ENCODE peak calls at places on chromosome 12, in five cellular contexts. One of them, this sample, is unnamed.

GRCh38 chr12:68375701-68376469 is 43.7 kb upstream of the MDM1 start:
- DNase-seq in fibroblast of lung: peak; percentile 62
- DNase-seq in psoas muscle: no peak
- DNase-seq in ovary: no peak
- DNase-seq in AG09309: no peak
- DNase-seq in this sample: peak; percentile 75

GRCh38 chr12:132583736-132584135 is 26.6 kb downstream of the LRCOL1 start:
- DNase-seq in fibroblast of lung: no peak
- DNase-seq in psoas muscle: peak; percentile 15
- DNase-seq in ovary: no peak
- DNase-seq in AG09309: no peak
- DNase-seq in this sample: no peak

GRCh38 chr12:131773582-131774221 is 54.5 kb upstream of the MMP17 start:
- DNase-seq in fibroblast of lung: no peak
- DNase-seq in psoas muscle: no peak
- DNase-seq in ovary: peak; percentile 28
- DNase-seq in AG09309: no peak
- DNase-seq in this sample: no peak

GRCh38 chr12:98644433-98644711 is 216 bp downstream of the IKBIP start:
- DNase-seq in fibroblast of lung: no peak
- DNase-seq in psoas muscle: no peak
- DNase-seq in ovary: no peak
- DNase-seq in AG09309: peak; percentile 7
- DNase-seq in this sample: peak; percentile 60

GRCh38 chr12:3578557-3578956 is 87.6 kb downstream of the PRMT8 start:
- DNase-seq in fibroblast of lung: no peak
- DNase-seq in psoas muscle: no peak
- DNase-seq in ovary: no peak
- DNase-seq in AG09309: no peak
- DNase-seq in this sample: no peak

GRCh38 chr12:2550470-2551090 is 244.2 kb upstream of the FKBP4 start:
- DNase-seq in fibroblast of lung: no peak
- DNase-seq in psoas muscle: no peak
- DNase-seq in ovary: no peak
- DNase-seq in AG09309: no peak
- DNase-seq in this sample: no peak

GRCh38 chr12:44286336-44286735 is 450.5 kb downstream of the TMEM117 start:
- DNase-seq in fibroblast of lung: peak; percentile 71
- DNase-seq in psoas muscle: no peak
- DNase-seq in ovary: no peak
- DNase-seq in AG09309: peak; percentile 18
- DNase-seq in this sample: peak; percentile 51

GRCh38 chr12:132460571-132460970 is 29.4 kb upstream of the FBRSL1 start:
- DNase-seq in fibroblast of lung: no peak
- DNase-seq in psoas muscle: no peak
- DNase-seq in ovary: no peak
- DNase-seq in AG09309: no peak
- DNase-seq in this sample: no peak

GRCh38 chr12:9730591-9730990 is 2.3 kb downstream of the CLECL1 start:
- DNase-seq in fibroblast of lung: no peak
- DNase-seq in psoas muscle: no peak
- DNase-seq in ovary: no peak
- DNase-seq in AG09309: no peak
- DNase-seq in this sample: no peak

GRCh38 chr12:65824314-65824563 is at the start of gene HMGA2:
- DNase-seq in fibroblast of lung: no peak
- DNase-seq in psoas muscle: peak; percentile 19
- DNase-seq in ovary: peak; percentile 47
- DNase-seq in AG09309: peak; percentile 50
- DNase-seq in this sample: peak; percentile 96

GRCh38 chr12:41531147-41531829 is 343.2 kb downstream of the PDZRN4 start:
- DNase-seq in fibroblast of lung: no peak
- DNase-seq in psoas muscle: peak; percentile 75
- DNase-seq in ovary: peak; percentile 37
- DNase-seq in AG09309: no peak
- DNase-seq in this sample: no peak

GRCh38 chr12:48999371-49000131 is at the start of gene DDN:
- DNase-seq in fibroblast of lung: peak; percentile 52
- DNase-seq in psoas muscle: peak; percentile 65
- DNase-seq in ovary: no peak
- DNase-seq in AG09309: no peak
- DNase-seq in this sample: peak; percentile 67

GRCh38 chr12:58167622-58168021 is 226.3 kb downstream of the ATP23 start:
- DNase-seq in fibroblast of lung: no peak
- DNase-seq in psoas muscle: no peak
- DNase-seq in ovary: no peak
- DNase-seq in AG09309: no peak
- DNase-seq in this sample: no peak

GRCh38 chr12:54051916-54052744 is 1.5 kb upstream of the HOXC4 start:
- DNase-seq in fibroblast of lung: no peak
- DNase-seq in psoas muscle: no peak
- DNase-seq in ovary: peak; percentile 45
- DNase-seq in AG09309: peak; percentile 17
- DNase-seq in this sample: no peak

GRCh38 chr12:122023339-122024131 is 1.9 kb downstream of the BCL7A start:
- DNase-seq in fibroblast of lung: peak; percentile 64
- DNase-seq in psoas muscle: peak; percentile 73
- DNase-seq in ovary: peak; percentile 85
- DNase-seq in AG09309: peak; percentile 27
- DNase-seq in this sample: peak; percentile 91

GRCh38 chr12:49052451-49053208 is 8.0 kb downstream of the KMT2D start:
- DNase-seq in fibroblast of lung: no peak
- DNase-seq in psoas muscle: no peak
- DNase-seq in ovary: no peak
- DNase-seq in AG09309: no peak
- DNase-seq in this sample: no peak

GRCh38 chr12:110776410-110776809 is 33.7 kb upstream of the PPP1CC start:
- DNase-seq in fibroblast of lung: no peak
- DNase-seq in psoas muscle: no peak
- DNase-seq in ovary: no peak
- DNase-seq in AG09309: no peak
- DNase-seq in this sample: no peak

GRCh38 chr12:77049767-77050353 is 15.5 kb downstream of the E2F7 start:
- DNase-seq in fibroblast of lung: peak; percentile 66
- DNase-seq in psoas muscle: no peak
- DNase-seq in ovary: no peak
- DNase-seq in AG09309: no peak
- DNase-seq in this sample: peak; percentile 39

GRCh38 chr12:124904306-124905098 is 9.9 kb downstream of the UBC start:
- DNase-seq in fibroblast of lung: peak; percentile 92
- DNase-seq in psoas muscle: peak; percentile 88
- DNase-seq in ovary: peak; percentile 91
- DNase-seq in AG09309: peak; percentile 86
- DNase-seq in this sample: peak; percentile 99

GRCh38 chr12:30546121-30546520 is 149.5 kb downstream of the IPO8 start:
- DNase-seq in fibroblast of lung: no peak
- DNase-seq in psoas muscle: no peak
- DNase-seq in ovary: no peak
- DNase-seq in AG09309: no peak
- DNase-seq in this sample: no peak

GRCh38 chr12:46154221-46154975 is 114.4 kb downstream of the SLC38A1 start:
- DNase-seq in fibroblast of lung: peak; percentile 72
- DNase-seq in psoas muscle: no peak
- DNase-seq in ovary: no peak
- DNase-seq in AG09309: peak; percentile 25
- DNase-seq in this sample: peak; percentile 60

GRCh38 chr12:49483621-49484020 is 55.2 kb upstream of the KCNH3 start:
- DNase-seq in fibroblast of lung: peak; percentile 69
- DNase-seq in psoas muscle: no peak
- DNase-seq in ovary: no peak
- DNase-seq in AG09309: no peak
- DNase-seq in this sample: no peak

GRCh38 chr12:32265920-32266319 is 133.4 kb upstream of the FGD4 start:
- DNase-seq in fibroblast of lung: no peak
- DNase-seq in psoas muscle: no peak
- DNase-seq in ovary: no peak
- DNase-seq in AG09309: no peak
- DNase-seq in this sample: peak; percentile 35

GRCh38 chr12:76711241-76711640 is 52.7 kb upstream of the ZDHHC17 start:
- DNase-seq in fibroblast of lung: peak; percentile 34
- DNase-seq in psoas muscle: no peak
- DNase-seq in ovary: no peak
- DNase-seq in AG09309: no peak
- DNase-seq in this sample: no peak

GRCh38 chr12:113136128-113136989 is 798 bp upstream of the RASAL1 start:
- DNase-seq in fibroblast of lung: no peak
- DNase-seq in psoas muscle: no peak
- DNase-seq in ovary: no peak
- DNase-seq in AG09309: no peak
- DNase-seq in this sample: no peak

GRCh38 chr12:109870648-109871047 is 9.7 kb downstream of the GLTP start:
- DNase-seq in fibroblast of lung: peak; percentile 50
- DNase-seq in psoas muscle: no peak
- DNase-seq in ovary: no peak
- DNase-seq in AG09309: no peak
- DNase-seq in this sample: no peak

GRCh38 chr12:93199831-93200236 is 177.9 kb upstream of the NUDT4 start:
- DNase-seq in fibroblast of lung: peak; percentile 72
- DNase-seq in psoas muscle: no peak
- DNase-seq in ovary: no peak
- DNase-seq in AG09309: no peak
- DNase-seq in this sample: peak; percentile 50

GRCh38 chr12:15131462-15131861 is 89.8 kb downstream of the RERG start:
- DNase-seq in fibroblast of lung: peak; percentile 54
- DNase-seq in psoas muscle: no peak
- DNase-seq in ovary: no peak
- DNase-seq in AG09309: peak; percentile 13
- DNase-seq in this sample: peak; percentile 84

GRCh38 chr12:68227356-68227755 is 1.7 kb upstream of the IL26 start:
- DNase-seq in fibroblast of lung: no peak
- DNase-seq in psoas muscle: no peak
- DNase-seq in ovary: no peak
- DNase-seq in AG09309: no peak
- DNase-seq in this sample: no peak

GRCh38 chr12:72267974-72268373 is 4.2 kb upstream of the TRHDE start:
- DNase-seq in fibroblast of lung: peak; percentile 53
- DNase-seq in psoas muscle: no peak
- DNase-seq in ovary: no peak
- DNase-seq in AG09309: no peak
- DNase-seq in this sample: no peak
- TF ChIP-seq CTCF in fibroblast of lung: peak; percentile 40
- TF ChIP-seq CTCF in psoas muscle: no peak
- TF ChIP-seq CTCF in ovary: no peak
- TF ChIP-seq CTCF in AG09309: peak; percentile 44
- TF ChIP-seq CTCF in this sample: peak; percentile 47

DNA sequence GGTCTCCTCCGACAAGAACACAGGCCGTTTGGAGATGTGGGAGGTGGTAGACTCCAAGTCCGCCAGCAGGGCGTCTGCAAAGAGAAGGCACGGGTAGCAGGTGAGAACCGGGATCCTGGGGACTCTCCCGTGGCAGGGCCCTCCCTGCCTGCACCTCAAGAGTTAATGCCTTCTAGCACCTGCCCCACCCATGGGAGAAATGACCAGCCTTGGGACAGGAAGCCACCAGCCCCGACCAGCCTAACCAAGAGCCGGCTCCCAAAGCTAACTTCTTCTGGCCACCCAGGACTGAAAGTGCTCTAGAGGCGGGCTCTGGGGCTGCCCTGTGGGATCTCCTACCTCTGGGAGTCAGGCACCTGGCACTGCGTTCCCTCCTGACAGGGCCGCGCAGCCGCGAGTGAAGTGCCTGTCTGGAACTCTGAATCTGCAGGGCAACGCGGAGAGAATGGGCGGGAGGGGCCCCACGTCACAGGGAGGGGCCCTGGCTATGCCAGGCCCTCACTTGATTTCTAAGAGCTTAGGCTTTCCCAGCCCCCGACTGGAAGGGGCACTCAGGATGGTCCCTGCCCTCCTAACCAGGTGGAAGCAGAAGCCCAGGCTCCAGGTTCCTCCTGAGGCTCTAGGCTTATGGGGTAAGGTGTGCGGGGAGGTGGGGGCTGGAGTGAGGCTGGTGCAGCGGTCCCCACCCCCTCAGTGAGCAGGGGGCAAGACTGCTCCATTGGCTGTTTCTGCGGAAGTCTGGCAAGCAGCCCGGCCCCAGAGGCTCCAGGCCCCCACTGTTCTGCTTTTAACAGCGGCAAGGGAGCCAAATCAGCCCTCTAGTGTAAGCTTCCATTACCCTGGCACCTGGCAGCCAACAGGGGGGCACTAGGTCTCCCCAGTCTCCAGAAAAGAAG is 23.6 kb upstream of the RPLP0 start:
- DNase-seq in fibroblast of lung: no peak
- DNase-seq in psoas muscle: peak; percentile 47
- DNase-seq in ovary: no peak
- DNase-seq in AG09309: no peak
- DNase-seq in this sample: no peak
- H3K4me3 ChIP-seq in fibroblast of lung: no peak overlapping the region
- H3K4me3 ChIP-seq in psoas muscle: no peak overlapping the region
- H3K4me3 ChIP-seq in ovary: no peak overlapping the region
- H3K4me3 ChIP-seq in AG09309: no peak overlapping the region
- H3K4me3 ChIP-seq in this sample: no peak overlapping the region

DNA sequence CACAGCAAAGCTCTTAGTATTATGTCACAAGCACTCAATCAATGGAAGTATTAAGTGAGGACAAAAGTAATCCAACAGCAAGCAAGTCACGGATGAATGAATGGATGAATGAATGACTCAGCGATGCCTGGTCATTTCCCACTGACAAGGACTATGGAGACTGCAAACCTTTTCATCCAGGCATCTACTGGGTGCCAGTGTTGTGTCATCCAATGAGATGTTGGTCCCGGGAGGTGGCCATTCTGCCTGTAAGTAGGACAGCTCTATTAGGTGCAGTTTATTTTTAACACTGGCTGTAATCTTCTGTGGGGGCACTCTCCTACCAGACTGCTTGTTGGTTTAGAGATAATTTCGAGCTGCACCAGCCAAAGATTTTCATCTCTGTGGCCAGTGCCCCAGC is 39.4 kb downstream of the STAB2 start:
- DNase-seq in fibroblast of lung: no peak
- DNase-seq in psoas muscle: peak; percentile 44
- DNase-seq in ovary: peak; percentile 40
- DNase-seq in AG09309: peak; percentile 21
- DNase-seq in this sample: peak; percentile 28
- TF ChIP-seq CTCF in fibroblast of lung: peak; percentile 23
- TF ChIP-seq CTCF in psoas muscle: peak; percentile 59
- TF ChIP-seq CTCF in ovary: no peak
- TF ChIP-seq CTCF in AG09309: peak; percentile 42
- TF ChIP-seq CTCF in this sample: no peak

DNA sequence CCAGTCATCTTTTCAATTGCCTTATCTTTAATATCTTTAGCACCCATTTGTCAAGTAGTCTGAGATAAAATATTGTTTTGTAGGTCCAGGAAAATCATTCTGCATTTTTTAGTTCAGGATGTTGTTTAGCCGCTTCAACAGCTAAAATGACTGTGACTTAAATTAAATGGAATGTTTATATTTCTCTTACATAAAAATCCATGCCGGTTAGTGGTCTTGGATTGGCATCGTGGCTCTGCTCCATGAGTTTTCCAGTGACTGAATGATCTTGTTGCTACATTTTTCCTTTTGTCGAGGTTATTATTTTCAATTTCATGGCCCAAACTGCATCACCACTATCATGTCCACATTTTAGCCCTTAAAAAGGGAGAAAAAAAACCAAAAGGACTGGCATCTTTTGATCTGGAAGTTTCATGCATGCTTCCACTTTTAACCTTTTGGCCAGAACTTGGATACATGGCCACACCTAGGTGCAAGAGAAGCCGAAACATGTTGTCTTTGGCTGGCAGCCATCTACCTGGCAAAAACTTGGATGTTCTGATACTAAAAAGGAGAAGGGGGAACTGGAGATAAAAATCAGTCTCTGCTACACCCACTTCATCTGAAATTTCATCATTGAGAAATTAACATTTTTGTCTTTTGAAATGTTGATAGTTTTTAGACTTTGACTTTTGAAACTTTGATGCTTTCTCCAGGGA is 142.4 kb downstream of the OTOGL start:
- DNase-seq in fibroblast of lung: peak; percentile 88
- DNase-seq in psoas muscle: no peak
- DNase-seq in ovary: no peak
- DNase-seq in AG09309: peak; percentile 23
- DNase-seq in this sample: peak; percentile 39
- H3K4me3 ChIP-seq in fibroblast of lung: no peak overlapping the region
- H3K4me3 ChIP-seq in psoas muscle: no peak overlapping the region
- H3K4me3 ChIP-seq in ovary: no peak overlapping the region
- H3K4me3 ChIP-seq in AG09309: no peak overlapping the region
- H3K4me3 ChIP-seq in this sample: no peak overlapping the region

This sample was measured in foreskin fibroblast.